ENCODE peak calls at places on chromosomes 3 and 15, in ten cellular contexts. Y, U, R, J, Z, P, W, O, V and K are unnamed samples.

GRCh38 chr15:88918738-88919137 is 5.6 kb upstream of the MFGE8 start:
- DNase-seq in Y (peak), R (no peak), J (peak), U (no peak), Z (no peak), V (peak), P (no peak), O (peak), W (peak), K (peak)

GRCh38 chr3:44045476-44046275 is 196.0 kb upstream of the TOPAZ1 start:
- DNase-seq in Z (peak), P (no peak), W (peak), R (no peak), Y (peak), U (peak), J (peak), O (peak), V (no peak), K (no peak)

GRCh38 chr15:62877276-62877857 is 165.2 kb upstream of the TPM1 start:
- DNase-seq in R (no peak), V (no peak), Z (no peak), O (no peak), J (no peak), U (no peak), Y (no peak), W (no peak), P (no peak), K (no peak)

GRCh38 chr3:7562892-7563291 is 702.0 kb downstream of the GRM7 start:
- DNase-seq in J (no peak), R (no peak), V (no peak), W (no peak), P (no peak), U (no peak), Y (no peak), O (no peak), Z (no peak), K (no peak)

GRCh38 chr15:93135997-93136397 is 47.0 kb upstream of the RGMA start:
- DNase-seq in V (no peak), R (no peak), Z (no peak), P (no peak), O (no peak), U (no peak), W (no peak), J (no peak), Y (no peak), K (no peak)

GRCh38 chr3:45631486-45631885 is 36.9 kb downstream of the LIMD1 start:
- DNase-seq in J (no peak), R (no peak), Z (peak), V (no peak), Y (no peak), U (peak), W (no peak), O (no peak), P (no peak), K (no peak)

GRCh38 chr15:56760186-56760585 is 26.9 kb upstream of the ZNF280D start:
- DNase-seq in Y (peak), R (no peak), V (no peak), P (no peak), O (peak), J (peak), U (no peak), Z (no peak), W (no peak), K (peak)

GRCh38 chr15:44775923-44776322 is 39.6 kb downstream of the TRIM69 start:
- DNase-seq in Z (no peak), U (no peak), Y (no peak), R (no peak), W (no peak), J (no peak), V (no peak), P (no peak), O (no peak), K (no peak)

GRCh38 chr3:151770941-151771340 is 37.2 kb downstream of the AADACL2 start:
- DNase-seq in W (no peak), J (peak), U (no peak), V (no peak), Z (no peak), O (no peak), P (no peak), R (peak), Y (peak), K (no peak)

GRCh38 chr3:43309372-43310305 is 23.3 kb downstream of the SNRK start:
- DNase-seq in U (no peak), W (no peak), O (no peak), R (no peak), P (no peak), Z (no peak), V (no peak), J (peak), Y (no peak), K (no peak)

GRCh38 chr15:32717290-32718081 is at the start of gene GREM1:
- DNase-seq in R (no peak), P (no peak), J (peak), U (no peak), W (no peak), Y (peak), Z (no peak), O (peak), V (no peak), K (peak)

GRCh38 chr3:5465183-5465582 is 277.7 kb downstream of the EDEM1 start:
- DNase-seq in W (no peak), J (no peak), R (no peak), V (no peak), U (no peak), Z (no peak), Y (no peak), O (no peak), P (no peak), K (no peak)

GRCh38 chr15:35182841-35183479 is 97.9 kb upstream of the NANOGP8 start:
- DNase-seq in Y (peak), W (no peak), Z (no peak), U (no peak), P (no peak), R (no peak), J (peak), V (no peak), O (no peak), K (no peak)

GRCh38 chr15:68278345-68279217 is 1.0 kb downstream of the FEM1B start:
- DNase-seq in U (no peak), R (peak), V (peak), Y (peak), P (peak), J (peak), O (peak), Z (no peak), W (no peak), K (peak)

GRCh38 chr3:146505496-146505895 is 36.1 kb upstream of the PLSCR2 start:
- DNase-seq in O (no peak), W (no peak), Y (no peak), P (no peak), V (no peak), U (no peak), Z (no peak), J (no peak), R (no peak), K (no peak)

GRCh38 chr3:77690284-77690869 is 650.5 kb downstream of the ROBO2 start:
- DNase-seq in P (no peak), J (no peak), O (no peak), U (no peak), R (no peak), V (no peak), W (no peak), Z (no peak), Y (no peak), K (no peak)

GRCh38 chr15:63600001-63600645 is 2.9 kb downstream of the FBXL22 start:
- DNase-seq in W (no peak), U (no peak), P (no peak), V (peak), Z (no peak), J (peak), Y (no peak), O (no peak), R (peak), K (no peak)

GRCh38 chr15:100515758-100516157 is 13.0 kb downstream of the CERS3 start:
- DNase-seq in P (no peak), R (no peak), W (no peak), U (peak), V (no peak), O (peak), Z (no peak), Y (no peak), J (no peak), K (no peak)

GRCh38 chr15:40048155-40048792 is 9.3 kb upstream of the SRP14 start:
- DNase-seq in P (no peak), V (no peak), Y (no peak), U (no peak), W (no peak), R (no peak), Z (peak), J (no peak), O (no peak), K (no peak)

GRCh38 chr3:61964566-61964965 is 403.2 kb downstream of the PTPRG start:
- DNase-seq in Y (no peak), O (no peak), Z (no peak), V (no peak), U (no peak), J (no peak), P (no peak), W (no peak), R (no peak), K (peak)

GRCh38 chr3:141797167-141797773 is 34.1 kb downstream of the GRK7 start:
- DNase-seq in O (no peak), V (peak), W (peak), Y (peak), J (peak), R (no peak), P (peak), Z (peak), U (no peak), K (peak)